ENCODE peak calls at places on chromosomes 11 and 22, in eight cellular contexts. W is transverse colon, D is K562, B is upper lobe of left lung, I is suprapubic skin, Q is A549, Z is tibial nerve, M is sigmoid colon. J is an unnamed sample.

GRCh38 chr11:79074547-79074946 is 366.3 kb downstream of the TENM4 start:
- DNase-seq in W (no peak), D (no peak), B (no peak), I (no peak), Q (no peak), Z (no peak), M (no peak), J (no peak)

GRCh38 chr11:17473071-17473744 is 3.4 kb downstream of the ABCC8 start:
- DNase-seq in W (no peak), D (peak; percentile 60), B (no peak), I (no peak), Q (peak; percentile 95), Z (no peak), M (no peak), J (no peak)

GRCh38 chr11:78768345-78768744 is 193.7 kb upstream of the NARS2 start:
- DNase-seq in W (no peak), D (no peak), B (no peak), I (no peak), Q (no peak), Z (no peak), M (no peak), J (no peak)

GRCh38 chr11:118639899-118640298 is 32.5 kb downstream of the PHLDB1 start:
- DNase-seq in W (no peak), D (no peak), B (peak; percentile 28), I (no peak), Q (no peak), Z (no peak), M (no peak), J (no peak)

GRCh38 chr22:36435516-36436415 is 45.7 kb downstream of the TXN2 start:
- DNase-seq in W (peak; percentile 84), D (no peak), B (no peak), I (no peak), Q (no peak), Z (no peak), M (no peak), J (no peak)

GRCh38 chr11:13120691-13121090 is 111.6 kb downstream of the RASSF10 start:
- DNase-seq in W (no peak), D (no peak), B (no peak), I (no peak), Q (no peak), Z (no peak), M (no peak), J (no peak)

GRCh38 chr11:129595043-129595962 is 219.7 kb downstream of the BARX2 start:
- DNase-seq in W (no peak), D (no peak), B (no peak), I (no peak), Q (no peak), Z (no peak), M (no peak), J (no peak)

GRCh38 chr11:31240340-31240904 is 129.1 kb downstream of the DCDC1 start:
- DNase-seq in W (no peak), D (peak; percentile 24), B (no peak), I (no peak), Q (peak; percentile 5), Z (no peak), M (no peak), J (no peak)

GRCh38 chr22:29044657-29045176 is 16.9 kb downstream of the C22orf31 start:
- DNase-seq in W (no peak), D (no peak), B (no peak), I (no peak), Q (no peak), Z (no peak), M (no peak), J (no peak)

GRCh38 chr11:113241190-113242051 is 73.0 kb upstream of the TTC12 start:
- DNase-seq in W (no peak), D (no peak), B (no peak), I (no peak), Q (no peak), Z (no peak), M (no peak), J (no peak)

GRCh38 chr11:109039611-109040010 is 374.7 kb downstream of the DDX10 start:
- DNase-seq in W (no peak), D (no peak), B (no peak), I (no peak), Q (no peak), Z (no peak), M (no peak), J (no peak)

GRCh38 chr22:21594865-21595452 is 27.4 kb downstream of the UBE2L3 start:
- DNase-seq in W (no peak), D (no peak), B (no peak), I (no peak), Q (no peak), Z (no peak), M (no peak), J (no peak)

GRCh38 chr11:128251140-128251539 is 336.2 kb downstream of the ETS1 start:
- DNase-seq in W (no peak), D (no peak), B (no peak), I (no peak), Q (no peak), Z (no peak), M (no peak), J (no peak)

GRCh38 chr11:128250482-128250881 is 336.9 kb downstream of the ETS1 start:
- DNase-seq in W (no peak), D (no peak), B (no peak), I (no peak), Q (no peak), Z (no peak), M (no peak), J (no peak)

GRCh38 chr11:128244896-128245295 is 342.5 kb downstream of the ETS1 start:
- DNase-seq in W (no peak), D (no peak), B (no peak), I (no peak), Q (no peak), Z (no peak), M (no peak), J (no peak)

GRCh38 chr11:128246364-128247234 is 340.8 kb downstream of the ETS1 start:
- DNase-seq in W (no peak), D (no peak), B (peak; percentile 2), I (no peak), Q (no peak), Z (no peak), M (no peak), J (peak; percentile 44)

DNA sequence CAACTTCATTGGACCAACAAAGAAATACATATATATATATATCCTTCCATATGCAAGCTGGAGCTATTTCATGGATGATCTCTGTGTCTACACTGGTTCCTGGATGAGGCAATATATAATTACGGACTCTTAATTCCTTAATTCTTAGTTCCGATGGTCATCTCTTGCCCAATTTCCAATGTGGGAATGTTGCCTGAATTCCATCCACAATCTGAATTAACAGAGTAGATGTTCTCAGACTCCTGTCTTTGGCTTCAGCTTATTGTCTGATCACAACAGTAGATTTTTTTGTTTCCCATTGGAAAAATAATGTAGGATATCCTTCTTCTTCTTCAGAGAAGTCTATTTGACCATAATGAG is 340.1 kb downstream of the ETS1 start:
- DNase-seq in W (no peak), D (no peak), B (no peak), I (no peak), Q (no peak), Z (no peak), M (no peak), J (no peak)
- H3K4me3 ChIP-seq in W (no peak overlapping the region), D (no peak overlapping the region), B (no peak overlapping the region), I (no peak overlapping the region), Q (no peak overlapping the region), Z (no peak overlapping the region), M (no peak overlapping the region), J (no peak overlapping the region)

GRCh38 chr22:44025171-44026065 is 1.3 kb downstream of the PARVB start:
- DNase-seq in W (peak; percentile 83), D (peak; percentile 50), B (peak; percentile 67), I (no peak), Q (no peak), Z (no peak), M (no peak), J (no peak)
- H3K4me1 ChIP-seq in W (peaks cover 3% of the 10 kb centered on the region), D (peaks cover 30% of the 10 kb centered on the region), B (peaks cover 47% of the 10 kb centered on the region), I (peaks cover 39% of the 10 kb centered on the region), Q (peaks cover 41% of the 10 kb centered on the region), Z (no peaks in the 10 kb centered on the region), M (peaks cover 31% of the 10 kb centered on the region), J (peaks cover 5% of the 10 kb centered on the region)

GRCh38 chr11:43986881-43987280 is 44.4 kb downstream of the C11orf96 start:
- DNase-seq in W (no peak), D (no peak), B (no peak), I (no peak), Q (no peak), Z (no peak), M (no peak), J (no peak)

GRCh38 chr11:43988040-43988793 is 45.8 kb downstream of the C11orf96 start:
- DNase-seq in W (no peak), D (peak; percentile 47), B (no peak), I (no peak), Q (no peak), Z (no peak), M (no peak), J (no peak)

GRCh38 chr11:43987384-43988039 is 45.1 kb downstream of the C11orf96 start:
- DNase-seq in W (peak; percentile 72), D (no peak), B (peak; percentile 67), I (peak; percentile 87), Q (no peak), Z (peak; percentile 74), M (peak; percentile 96), J (peak; percentile 99)

GRCh38 chr11:43992138-43992537 is 49.7 kb downstream of the C11orf96 start:
- DNase-seq in W (no peak), D (no peak), B (no peak), I (no peak), Q (no peak), Z (no peak), M (no peak), J (no peak)

DNA sequence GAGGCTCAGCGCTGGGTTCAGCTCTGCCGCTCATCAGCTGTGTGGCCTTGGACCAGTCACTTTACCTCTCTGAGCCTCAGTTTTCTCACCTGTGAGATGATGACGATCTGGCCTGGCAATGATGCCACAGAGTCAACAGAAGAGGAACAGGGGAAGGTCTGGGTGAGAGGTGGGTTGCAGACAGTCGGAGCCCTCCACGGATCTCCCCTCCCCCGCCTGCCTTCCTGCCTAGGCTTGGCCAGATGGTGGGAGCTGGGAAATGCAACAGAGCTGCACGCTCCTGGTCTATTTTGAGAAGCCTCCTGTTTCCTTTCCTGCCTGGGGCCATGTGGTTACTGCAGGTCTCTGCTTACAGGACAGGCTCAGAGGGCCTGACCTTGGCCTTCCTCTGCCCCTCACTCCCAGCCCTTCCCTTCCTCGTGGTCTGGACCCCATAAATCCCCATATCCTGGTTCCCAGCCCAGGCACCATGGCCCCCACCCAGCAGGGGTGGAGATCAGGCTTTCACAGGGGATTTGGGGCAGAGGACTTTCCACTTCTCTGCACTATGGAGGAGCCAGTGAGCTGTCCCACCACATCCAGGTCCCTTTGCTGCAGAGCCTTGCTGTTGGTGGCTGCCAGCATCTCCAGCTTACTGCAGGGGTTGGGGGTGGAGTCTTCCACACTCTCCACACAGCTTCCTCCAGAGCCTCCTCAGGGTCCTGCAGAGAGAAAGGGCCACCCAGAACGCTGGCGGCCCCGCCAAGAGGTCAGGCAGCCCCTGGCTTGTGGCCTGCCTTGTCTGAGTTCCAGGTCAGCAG is 46.9 kb downstream of the C11orf96 start:
- DNase-seq in W (no peak), D (no peak), B (peak; percentile 86), I (no peak), Q (no peak), Z (peak; percentile 37), M (peak; percentile 86), J (peak; percentile 67)
- TF ChIP-seq EP300 in W (no peak), D (no peak), B (no peak), I (no peak), Q (no peak), Z (no peak), M (no peak), J (no peak)

DNA sequence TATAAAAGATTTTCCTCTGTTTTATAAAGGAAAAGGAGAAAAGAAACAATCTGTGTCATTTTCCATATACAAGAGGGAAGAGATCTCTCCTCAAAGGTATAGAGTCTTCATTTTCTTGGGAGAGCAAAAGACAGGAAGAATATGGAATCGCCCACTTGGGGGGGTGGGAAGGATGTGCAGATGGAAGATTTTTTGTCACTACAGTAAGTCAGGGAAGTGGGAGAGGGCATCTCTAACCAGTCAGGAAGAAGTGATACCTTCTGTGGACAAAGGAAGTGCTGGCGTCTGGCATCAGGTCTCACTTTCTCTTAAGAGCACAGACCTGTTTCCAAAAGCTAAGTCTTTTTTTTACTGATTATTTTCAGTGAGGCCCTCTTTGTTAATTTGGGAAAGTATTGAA is 1.4 kb downstream of the PRR14L start:
- DNase-seq in W (no peak), D (no peak), B (no peak), I (no peak), Q (no peak), Z (no peak), M (no peak), J (no peak)
- H3K4me3 ChIP-seq in W (no peak overlapping the region), D (peak overlapping the region; percentile 90), B (peak overlapping the region; percentile 100), I (peak overlapping the region; percentile 83), Q (peak overlapping the region; percentile 94), Z (no peak overlapping the region), M (no peak overlapping the region), J (peak overlapping the region; percentile 99)

J was measured in ovary.